ENCODE peak calls at places on chromosome 3, in five cellular contexts. J, Y, K, Z and F are unnamed samples.

GRCh38 chr3:14373753-14374376 is 28.5 kb upstream of the SLC6A6 start:
- DNase-seq in Z (no peak), K (no peak), Y (no peak), J (no peak), F (no peak)

GRCh38 chr3:116469546-116469945 is 24.3 kb upstream of the LSAMP start:
- DNase-seq in Z (no peak), J (no peak), K (no peak), Y (no peak), F (no peak)

GRCh38 chr3:140686128-140686527 is 8.3 kb downstream of the TRIM42 start:
- DNase-seq in Y (no peak), J (no peak), K (no peak), Z (no peak), F (no peak)

GRCh38 chr3:80733522-80734176 is 965.9 kb upstream of the ROBO1 start:
- DNase-seq in K (no peak), Z (no peak), J (no peak), Y (no peak), F (peak; percentile 79)

GRCh38 chr3:189038773-189039720 is 132.7 kb upstream of the TPRG1 start:
- DNase-seq in Y (no peak), K (no peak), Z (no peak), J (no peak), F (no peak)

GRCh38 chr3:69232447-69232846 is 110.1 kb upstream of the LMOD3 start:
- DNase-seq in J (no peak), Z (no peak), K (no peak), Y (no peak), F (no peak)

GRCh38 chr3:38121832-38122461 is 15.0 kb downstream of the ACAA1 start:
- DNase-seq in K (peak; percentile 62), Y (no peak), J (no peak), Z (no peak), F (no peak)

GRCh38 chr3:144112036-144112435 is 140.4 kb downstream of the DIPK2A start:
- DNase-seq in Y (no peak), K (no peak), Z (no peak), J (no peak), F (no peak)

GRCh38 chr3:172659246-172660002 is 51.4 kb downstream of the NCEH1 start:
- DNase-seq in Y (no peak), K (no peak), J (no peak), Z (no peak), F (no peak)

GRCh38 chr3:15300318-15301078 is 31.9 kb downstream of the SH3BP5 start:
- DNase-seq in K (peak; percentile 83), J (no peak), Y (no peak), Z (no peak), F (no peak)

GRCh38 chr3:77191640-77192039 is 151.7 kb downstream of the ROBO2 start:
- DNase-seq in Y (no peak), K (no peak), Z (no peak), J (no peak), F (no peak)

GRCh38 chr3:196292281-196292923 is 4.9 kb upstream of the PCYT1A start:
- DNase-seq in K (no peak), Y (no peak), J (peak; percentile 50), Z (no peak), F (no peak)

GRCh38 chr3:134040066-134040465 is 10.3 kb upstream of the SLCO2A1 start:
- DNase-seq in Y (no peak), Z (no peak), J (no peak), K (peak; percentile 42), F (no peak)

GRCh38 chr3:101675709-101676218 is 1.2 kb downstream of the ZBTB11 start:
- DNase-seq in Z (no peak), K (no peak), Y (no peak), J (no peak), F (no peak)

GRCh38 chr3:45464336-45464809 is 76.0 kb downstream of the LARS2 start:
- DNase-seq in J (peak; percentile 64), Y (no peak), Z (no peak), K (no peak), F (no peak)

GRCh38 chr3:112304611-112305010 is 10.6 kb upstream of the SLC9C1 start:
- DNase-seq in J (no peak), Y (no peak), K (no peak), Z (no peak), F (no peak)

GRCh38 chr3:56131976-56132590 is 336.2 kb downstream of the ERC2 start:
- DNase-seq in Y (no peak), J (no peak), Z (no peak), K (no peak), F (peak; percentile 93)